ENCODE peak calls at places on chromosomes 5 and 9, in ten cellular contexts. One of them, this sample, is unnamed.

GRCh38 chr5:137119321-137119720 is 379.8 kb downstream of the SPOCK1 start:
- DNase-seq in K562: no peak
- DNase-seq in transverse colon: no peak
- DNase-seq in GM12892: no peak
- DNase-seq in GM23338: no peak
- DNase-seq in sigmoid colon: no peak
- DNase-seq in H1: no peak
- DNase-seq in HCT116: no peak
- DNase-seq in stomach: no peak
- DNase-seq in spleen: no peak
- DNase-seq in this sample: no peak

GRCh38 chr5:101977729-101978345 is 318.2 kb downstream of the SLCO4C1 start:
- DNase-seq in K562: peak; percentile 34
- DNase-seq in transverse colon: no peak
- DNase-seq in GM12892: peak; percentile 15
- DNase-seq in GM23338: peak; percentile 85
- DNase-seq in sigmoid colon: no peak
- DNase-seq in H1: no peak
- DNase-seq in HCT116: peak; percentile 54
- DNase-seq in stomach: no peak
- DNase-seq in spleen: no peak
- DNase-seq in this sample: no peak

GRCh38 chr9:84782228-84782866 is 112.8 kb downstream of the NTRK2 start:
- DNase-seq in K562: no peak
- DNase-seq in transverse colon: no peak
- DNase-seq in GM12892: no peak
- DNase-seq in GM23338: no peak
- DNase-seq in sigmoid colon: no peak
- DNase-seq in H1: no peak
- DNase-seq in HCT116: no peak
- DNase-seq in stomach: no peak
- DNase-seq in spleen: no peak
- DNase-seq in this sample: no peak

GRCh38 chr5:124468671-124469411 is 277.6 kb downstream of the ZNF608 start:
- DNase-seq in K562: no peak
- DNase-seq in transverse colon: no peak
- DNase-seq in GM12892: no peak
- DNase-seq in GM23338: peak; percentile 68
- DNase-seq in sigmoid colon: no peak
- DNase-seq in H1: peak; percentile 51
- DNase-seq in HCT116: no peak
- DNase-seq in stomach: no peak
- DNase-seq in spleen: no peak
- DNase-seq in this sample: no peak

GRCh38 chr5:112968411-112969106 is 8.0 kb upstream of the DCP2 start:
- DNase-seq in K562: no peak
- DNase-seq in transverse colon: no peak
- DNase-seq in GM12892: no peak
- DNase-seq in GM23338: no peak
- DNase-seq in sigmoid colon: no peak
- DNase-seq in H1: no peak
- DNase-seq in HCT116: no peak
- DNase-seq in stomach: no peak
- DNase-seq in spleen: no peak
- DNase-seq in this sample: no peak

GRCh38 chr9:23822331-23823169 is 3.5 kb downstream of the ELAVL2 start:
- DNase-seq in K562: no peak
- DNase-seq in transverse colon: no peak
- DNase-seq in GM12892: no peak
- DNase-seq in GM23338: peak; percentile 76
- DNase-seq in sigmoid colon: no peak
- DNase-seq in H1: peak; percentile 78
- DNase-seq in HCT116: no peak
- DNase-seq in stomach: no peak
- DNase-seq in spleen: no peak
- DNase-seq in this sample: no peak

GRCh38 chr5:171405615-171406014 is 13.8 kb upstream of the FGF18 start:
- DNase-seq in K562: no peak
- DNase-seq in transverse colon: no peak
- DNase-seq in GM12892: no peak
- DNase-seq in GM23338: peak; percentile 61
- DNase-seq in sigmoid colon: no peak
- DNase-seq in H1: no peak
- DNase-seq in HCT116: no peak
- DNase-seq in stomach: no peak
- DNase-seq in spleen: no peak
- DNase-seq in this sample: no peak

GRCh38 chr9:130137870-130138653 is 34.1 kb upstream of the NCS1 start:
- DNase-seq in K562: peak; percentile 88
- DNase-seq in transverse colon: no peak
- DNase-seq in GM12892: no peak
- DNase-seq in GM23338: peak; percentile 77
- DNase-seq in sigmoid colon: peak; percentile 87
- DNase-seq in H1: peak; percentile 64
- DNase-seq in HCT116: no peak
- DNase-seq in stomach: no peak
- DNase-seq in spleen: no peak
- DNase-seq in this sample: no peak

GRCh38 chr9:135684691-135685090 is 14.6 kb downstream of the SOHLH1 start:
- DNase-seq in K562: no peak
- DNase-seq in transverse colon: no peak
- DNase-seq in GM12892: no peak
- DNase-seq in GM23338: no peak
- DNase-seq in sigmoid colon: no peak
- DNase-seq in H1: no peak
- DNase-seq in HCT116: no peak
- DNase-seq in stomach: no peak
- DNase-seq in spleen: no peak
- DNase-seq in this sample: no peak

GRCh38 chr5:53453898-53454837 is 26.3 kb upstream of the FST start:
- DNase-seq in K562: no peak
- DNase-seq in transverse colon: no peak
- DNase-seq in GM12892: no peak
- DNase-seq in GM23338: no peak
- DNase-seq in sigmoid colon: no peak
- DNase-seq in H1: no peak
- DNase-seq in HCT116: no peak
- DNase-seq in stomach: no peak
- DNase-seq in spleen: no peak
- DNase-seq in this sample: no peak
- TF ChIP-seq POLR2AphosphoS5 in K562: no peak
- TF ChIP-seq POLR2AphosphoS5 in transverse colon: no peak
- TF ChIP-seq POLR2AphosphoS5 in GM12892: no peak
- TF ChIP-seq POLR2AphosphoS5 in GM23338: no peak
- TF ChIP-seq POLR2AphosphoS5 in sigmoid colon: no peak
- TF ChIP-seq POLR2AphosphoS5 in H1: no peak
- TF ChIP-seq POLR2AphosphoS5 in HCT116: no peak
- TF ChIP-seq POLR2AphosphoS5 in stomach: no peak
- TF ChIP-seq POLR2AphosphoS5 in spleen: no peak
- TF ChIP-seq POLR2AphosphoS5 in this sample: no peak

GRCh38 chr9:98045234-98046160 is 11.0 kb upstream of the NANS start:
- DNase-seq in K562: peak; percentile 52
- DNase-seq in transverse colon: no peak
- DNase-seq in GM12892: no peak
- DNase-seq in GM23338: no peak
- DNase-seq in sigmoid colon: no peak
- DNase-seq in H1: no peak
- DNase-seq in HCT116: peak; percentile 87
- DNase-seq in stomach: no peak
- DNase-seq in spleen: no peak
- DNase-seq in this sample: no peak
- TF ChIP-seq POLR2AphosphoS5 in K562: peak; percentile 94
- TF ChIP-seq POLR2AphosphoS5 in transverse colon: no peak
- TF ChIP-seq POLR2AphosphoS5 in GM12892: peak; percentile 73
- TF ChIP-seq POLR2AphosphoS5 in GM23338: no peak
- TF ChIP-seq POLR2AphosphoS5 in sigmoid colon: no peak
- TF ChIP-seq POLR2AphosphoS5 in H1: no peak
- TF ChIP-seq POLR2AphosphoS5 in HCT116: peak; percentile 87
- TF ChIP-seq POLR2AphosphoS5 in stomach: no peak
- TF ChIP-seq POLR2AphosphoS5 in spleen: no peak
- TF ChIP-seq POLR2AphosphoS5 in this sample: no peak

GRCh38 chr5:36901856-36902255 is 25.3 kb downstream of the NIPBL start:
- DNase-seq in K562: no peak
- DNase-seq in transverse colon: no peak
- DNase-seq in GM12892: no peak
- DNase-seq in GM23338: no peak
- DNase-seq in sigmoid colon: no peak
- DNase-seq in H1: no peak
- DNase-seq in HCT116: no peak
- DNase-seq in stomach: no peak
- DNase-seq in spleen: no peak
- DNase-seq in this sample: no peak

GRCh38 chr5:36902353-36902752 is 25.8 kb downstream of the NIPBL start:
- DNase-seq in K562: no peak
- DNase-seq in transverse colon: no peak
- DNase-seq in GM12892: no peak
- DNase-seq in GM23338: no peak
- DNase-seq in sigmoid colon: no peak
- DNase-seq in H1: no peak
- DNase-seq in HCT116: no peak
- DNase-seq in stomach: no peak
- DNase-seq in spleen: no peak
- DNase-seq in this sample: no peak

GRCh38 chr5:36897616-36898015 is 21.0 kb downstream of the NIPBL start:
- DNase-seq in K562: no peak
- DNase-seq in transverse colon: no peak
- DNase-seq in GM12892: no peak
- DNase-seq in GM23338: no peak
- DNase-seq in sigmoid colon: no peak
- DNase-seq in H1: no peak
- DNase-seq in HCT116: no peak
- DNase-seq in stomach: no peak
- DNase-seq in spleen: no peak
- DNase-seq in this sample: no peak

GRCh38 chr5:36899860-36900259 is 23.3 kb downstream of the NIPBL start:
- DNase-seq in K562: no peak
- DNase-seq in transverse colon: no peak
- DNase-seq in GM12892: no peak
- DNase-seq in GM23338: no peak
- DNase-seq in sigmoid colon: no peak
- DNase-seq in H1: no peak
- DNase-seq in HCT116: no peak
- DNase-seq in stomach: no peak
- DNase-seq in spleen: no peak
- DNase-seq in this sample: no peak

DNA sequence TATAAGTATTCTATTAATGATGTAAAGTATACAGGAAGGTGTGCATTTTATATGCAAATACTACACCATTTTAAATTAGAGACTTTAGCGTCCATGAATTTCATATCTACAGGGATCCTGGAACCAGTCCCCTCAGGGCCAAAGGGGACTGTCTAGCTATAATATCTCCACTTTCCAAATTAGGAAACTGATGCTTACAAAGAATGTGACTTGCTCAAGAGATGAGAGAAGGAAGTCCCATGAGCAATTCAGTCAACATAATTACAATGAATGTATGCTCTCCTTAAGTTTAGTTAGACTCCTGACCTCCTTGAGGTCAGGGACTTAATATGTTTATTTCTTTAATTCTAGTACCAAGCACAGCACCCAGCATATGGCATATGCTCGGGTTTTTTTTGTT is 23.7 kb downstream of the NIPBL start:
- DNase-seq in K562: no peak
- DNase-seq in transverse colon: no peak
- DNase-seq in GM12892: no peak
- DNase-seq in GM23338: no peak
- DNase-seq in sigmoid colon: no peak
- DNase-seq in H1: no peak
- DNase-seq in HCT116: no peak
- DNase-seq in stomach: no peak
- DNase-seq in spleen: no peak
- DNase-seq in this sample: no peak
- TF ChIP-seq POLR2AphosphoS5 in K562: no peak
- TF ChIP-seq POLR2AphosphoS5 in transverse colon: no peak
- TF ChIP-seq POLR2AphosphoS5 in GM12892: no peak
- TF ChIP-seq POLR2AphosphoS5 in GM23338: no peak
- TF ChIP-seq POLR2AphosphoS5 in sigmoid colon: no peak
- TF ChIP-seq POLR2AphosphoS5 in H1: no peak
- TF ChIP-seq POLR2AphosphoS5 in HCT116: no peak
- TF ChIP-seq POLR2AphosphoS5 in stomach: no peak
- TF ChIP-seq POLR2AphosphoS5 in spleen: no peak
- TF ChIP-seq POLR2AphosphoS5 in this sample: no peak

DNA sequence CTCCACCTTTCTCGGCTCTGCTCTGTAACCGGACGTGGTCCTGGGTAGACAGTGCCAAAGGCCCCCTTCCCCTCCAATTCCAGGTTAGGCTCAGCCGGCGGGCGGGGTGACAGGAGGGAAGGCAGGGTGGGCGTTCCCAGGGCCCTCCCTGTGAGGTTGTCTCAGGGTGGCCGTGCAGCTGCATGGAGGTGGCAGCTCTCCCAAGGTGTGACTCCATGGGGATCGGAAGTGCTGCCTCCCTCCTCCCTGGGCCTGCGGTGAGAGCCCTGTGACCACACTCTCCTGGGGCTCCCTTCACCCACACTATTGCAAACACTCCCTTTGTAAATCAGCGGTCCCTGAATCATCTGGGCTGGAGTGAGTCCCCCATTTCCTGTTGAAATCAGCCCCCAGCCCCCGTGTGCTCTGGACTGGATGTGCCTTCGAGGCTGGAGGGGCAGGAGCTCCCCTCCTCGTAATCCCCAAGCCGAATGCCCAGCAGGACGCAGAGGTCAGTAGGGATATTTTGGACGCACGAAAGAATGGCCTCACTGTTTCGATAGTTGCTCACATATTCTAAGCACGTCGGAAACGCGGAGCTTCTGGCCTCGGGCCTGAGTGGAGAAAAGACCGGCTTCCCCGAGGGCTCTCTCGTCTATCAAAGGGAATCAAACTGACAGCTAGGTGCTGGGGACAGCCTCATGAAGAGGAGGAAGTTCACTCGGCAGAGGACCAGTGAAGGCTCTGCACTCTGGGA is 107.6 kb upstream of the COL5A1 start:
- DNase-seq in K562: no peak
- DNase-seq in transverse colon: no peak
- DNase-seq in GM12892: no peak
- DNase-seq in GM23338: no peak
- DNase-seq in sigmoid colon: peak; percentile 62
- DNase-seq in H1: no peak
- DNase-seq in HCT116: no peak
- DNase-seq in stomach: no peak
- DNase-seq in spleen: peak; percentile 37
- DNase-seq in this sample: peak; percentile 50
- TF ChIP-seq POLR2AphosphoS5 in K562: no peak
- TF ChIP-seq POLR2AphosphoS5 in transverse colon: no peak
- TF ChIP-seq POLR2AphosphoS5 in GM12892: no peak
- TF ChIP-seq POLR2AphosphoS5 in GM23338: no peak
- TF ChIP-seq POLR2AphosphoS5 in sigmoid colon: no peak
- TF ChIP-seq POLR2AphosphoS5 in H1: no peak
- TF ChIP-seq POLR2AphosphoS5 in HCT116: no peak
- TF ChIP-seq POLR2AphosphoS5 in stomach: no peak
- TF ChIP-seq POLR2AphosphoS5 in spleen: no peak
- TF ChIP-seq POLR2AphosphoS5 in this sample: no peak

This sample was measured in suprapubic skin.